ENCODE peak calls at places on chromosomes 2 and 18, in eight cellular contexts. Z, U, F, O, N, A, W and V are unnamed samples.

GRCh38 chr2:222518570-222519381 is 94.4 kb downstream of the SGPP2 start:
- DNase-seq in Z (no peak), U (no peak), F (no peak), O (peak), N (peak), A (no peak), W (no peak), V (no peak)

GRCh38 chr2:71576541-71576940 is 123.2 kb downstream of the DYSF start:
- DNase-seq in Z (no peak), U (no peak), F (peak), O (no peak), N (no peak), A (no peak), W (no peak), V (no peak)

GRCh38 chr2:216551234-216551633 is 52.6 kb downstream of the RPL37A start:
- DNase-seq in Z (no peak), U (no peak), F (no peak), O (no peak), N (no peak), A (no peak), W (no peak), V (no peak)

GRCh38 chr2:232781765-232782164 is 5.4 kb upstream of the KCNJ13 start:
- DNase-seq in Z (no peak), U (no peak), F (no peak), O (no peak), N (peak), A (no peak), W (peak), V (no peak)

GRCh38 chr18:56068030-56068671 is 480.2 kb upstream of the TCF4 start:
- DNase-seq in Z (no peak), U (no peak), F (no peak), O (no peak), N (peak), A (no peak), W (no peak), V (no peak)

GRCh38 chr2:117888897-117889296 is 74.4 kb downstream of the DDX18 start:
- DNase-seq in Z (no peak), U (no peak), F (no peak), O (no peak), N (no peak), A (no peak), W (no peak), V (no peak)

GRCh38 chr2:222315443-222316121 is 16.8 kb upstream of the PAX3 start:
- DNase-seq in Z (no peak), U (no peak), F (no peak), O (no peak), N (no peak), A (peak), W (no peak), V (no peak)

GRCh38 chr2:238973038-238973772 is 125.3 kb downstream of the TWIST2 start:
- DNase-seq in Z (no peak), U (no peak), F (no peak), O (no peak), N (peak), A (no peak), W (no peak), V (no peak)

GRCh38 chr2:31522742-31523141 is 58.0 kb downstream of the SRD5A2 start:
- DNase-seq in Z (no peak), U (no peak), F (no peak), O (no peak), N (no peak), A (no peak), W (no peak), V (no peak)

GRCh38 chr2:62304429-62305417 is 108.8 kb downstream of the B3GNT2 start:
- DNase-seq in Z (peak), U (peak), F (no peak), O (peak), N (peak), A (peak), W (no peak), V (peak)

GRCh38 chr2:95281786-95282185 is 7.5 kb downstream of the PROM2 start:
- DNase-seq in Z (no peak), U (no peak), F (no peak), O (no peak), N (no peak), A (no peak), W (no peak), V (no peak)

GRCh38 chr2:72133721-72134407 is 13.8 kb downstream of the CYP26B1 start:
- DNase-seq in Z (no peak), U (no peak), F (no peak), O (no peak), N (no peak), A (no peak), W (no peak), V (no peak)

GRCh38 chr2:3186766-3187165 is 190.9 kb downstream of the EIPR1 start:
- DNase-seq in Z (no peak), U (no peak), F (no peak), O (no peak), N (no peak), A (no peak), W (no peak), V (no peak)

GRCh38 chr18:2971741-2972552 is 41.0 kb downstream of the LPIN2 start:
- DNase-seq in Z (peak), U (no peak), F (peak), O (no peak), N (peak), A (no peak), W (peak), V (peak)

GRCh38 chr18:78906066-78906465 is 73.6 kb upstream of the SALL3 start:
- DNase-seq in Z (no peak), U (no peak), F (no peak), O (no peak), N (no peak), A (no peak), W (no peak), V (no peak)

GRCh38 chr2:72932805-72933204 is 15.5 kb downstream of the EMX1 start:
- DNase-seq in Z (no peak), U (no peak), F (no peak), O (no peak), N (no peak), A (no peak), W (no peak), V (no peak)

GRCh38 chr2:72765997-72766609 is 59.7 kb downstream of the EXOC6B start:
- DNase-seq in Z (no peak), U (no peak), F (no peak), O (no peak), N (no peak), A (no peak), W (no peak), V (no peak)

GRCh38 chr2:128623776-128624424 is 305.2 kb upstream of the HS6ST1 start:
- DNase-seq in Z (no peak), U (no peak), F (no peak), O (no peak), N (no peak), A (no peak), W (no peak), V (no peak)

GRCh38 chr18:52326001-52326400 is 14.0 kb upstream of the DCC start:
- DNase-seq in Z (no peak), U (peak), F (no peak), O (no peak), N (peak), A (no peak), W (no peak), V (no peak)

GRCh38 chr2:189273734-189274133 is 94.2 kb upstream of the COL5A2 start:
- DNase-seq in Z (no peak), U (no peak), F (no peak), O (no peak), N (no peak), A (no peak), W (no peak), V (no peak)

GRCh38 chr2:21268197-21268870 is 144.6 kb downstream of the TDRD15 start:
- DNase-seq in Z (no peak), U (no peak), F (no peak), O (no peak), N (peak), A (no peak), W (no peak), V (no peak)

GRCh38 chr2:19690429-19690828 is 211.4 kb downstream of the TTC32 start:
- DNase-seq in Z (no peak), U (no peak), F (no peak), O (no peak), N (no peak), A (no peak), W (no peak), V (no peak)

GRCh38 chr18:76493213-76494107 is 1.6 kb downstream of the ZNF516 start:
- DNase-seq in Z (no peak), U (peak), F (no peak), O (no peak), N (peak), A (peak), W (no peak), V (no peak)

GRCh38 chr2:15694589-15694986 is 102.9 kb downstream of the DDX1 start:
- DNase-seq in Z (no peak), U (no peak), F (no peak), O (no peak), N (no peak), A (no peak), W (no peak), V (no peak)

GRCh38 chr18:75280427-75281280 is 70.1 kb downstream of the TSHZ1 start:
- DNase-seq in Z (no peak), U (no peak), F (no peak), O (no peak), N (peak), A (no peak), W (no peak), V (no peak)

GRCh38 chr2:84526562-84526961 is 10.3 kb downstream of the DNAH6 start:
- DNase-seq in Z (no peak), U (no peak), F (peak), O (no peak), N (no peak), A (no peak), W (no peak), V (no peak)

GRCh38 chr2:108315408-108316193 is 26.9 kb downstream of the SULT1C2 start:
- DNase-seq in Z (no peak), U (no peak), F (no peak), O (no peak), N (peak), A (no peak), W (no peak), V (no peak)

GRCh38 chr2:46010925-46011490 is 286.2 kb upstream of the EPAS1 start:
- DNase-seq in Z (no peak), U (no peak), F (peak), O (peak), N (peak), A (peak), W (no peak), V (no peak)

GRCh38 chr18:7467708-7468466 is 99.2 kb upstream of the PTPRM start:
- DNase-seq in Z (no peak), U (peak), F (no peak), O (peak), N (peak), A (no peak), W (no peak), V (no peak)

GRCh38 chr2:73268831-73269685 is 15.2 kb downstream of the FBXO41 start:
- DNase-seq in Z (peak), U (peak), F (no peak), O (peak), N (peak), A (peak), W (peak), V (peak)

GRCh38 chr2:101064868-101065549 is 62.9 kb downstream of the RPL31 start:
- DNase-seq in Z (no peak), U (peak), F (no peak), O (peak), N (peak), A (no peak), W (no peak), V (no peak)

GRCh38 chr2:174630097-174630496 is 32.5 kb upstream of the WIPF1 start:
- DNase-seq in Z (no peak), U (no peak), F (no peak), O (no peak), N (no peak), A (no peak), W (no peak), V (no peak)

GRCh38 chr2:219057709-219058540 is 2.8 kb downstream of the IHH start:
- DNase-seq in Z (peak), U (peak), F (peak), O (peak), N (peak), A (peak), W (peak), V (peak)

GRCh38 chr2:236341721-236342120 is 77.5 kb upstream of the ASB18 start:
- DNase-seq in Z (no peak), U (no peak), F (peak), O (peak), N (no peak), A (no peak), W (no peak), V (no peak)